ENCODE peak calls at places on chromosomes 12 and 14, in eight cellular contexts. X is fibroblast of villous mesenchyme, G is H7, K is body of pancreas, R is RWPE1, U is T-helper 2 cell, Y is A549, S is hippocampal formation. E is an unnamed sample.

GRCh38 chr12:76346798-76347420 is 1.3 kb downstream of the BBS10 start:
- DNase-seq in X (peak; percentile 74), G (no peak), K (no peak), R (peak; percentile 35), U (peak; percentile 56), Y (peak; percentile 54), S (peak; percentile 34), E (peak; percentile 29)

GRCh38 chr14:58907803-58908202 is 270.0 kb downstream of the DACT1 start:
- DNase-seq in X (peak; percentile 17), G (no peak), K (no peak), R (no peak), U (no peak), Y (no peak), S (no peak), E (no peak)

GRCh38 chr12:129827102-129827873 is 76.5 kb downstream of the TMEM132D start:
- DNase-seq in X (no peak), G (no peak), K (no peak), R (no peak), U (no peak), Y (no peak), S (no peak), E (no peak)

GRCh38 chr12:120647375-120647755 is 6.9 kb downstream of the CABP1 start:
- DNase-seq in X (no peak), G (no peak), K (no peak), R (no peak), U (no peak), Y (no peak), S (no peak), E (no peak)

GRCh38 chr12:1836241-1836803 is 16.0 kb downstream of the LRTM2 start:
- DNase-seq in X (no peak), G (peak; percentile 46), K (no peak), R (no peak), U (no peak), Y (no peak), S (no peak), E (no peak)

GRCh38 chr14:54782803-54783659 is 119.6 kb downstream of the GCH1 start:
- DNase-seq in X (peak; percentile 14), G (peak; percentile 74), K (no peak), R (no peak), U (peak; percentile 15), Y (peak; percentile 34), S (no peak), E (no peak)

GRCh38 chr14:54929556-54929955 is 26.9 kb upstream of the GCH1 start:
- DNase-seq in X (no peak), G (no peak), K (no peak), R (no peak), U (no peak), Y (no peak), S (no peak), E (no peak)

GRCh38 chr14:88604213-88604612 is 41.4 kb downstream of the ZC3H14 start:
- DNase-seq in X (no peak), G (no peak), K (no peak), R (no peak), U (peak; percentile 35), Y (no peak), S (no peak), E (no peak)

GRCh38 chr12:2785017-2785416 is 9.8 kb upstream of the FKBP4 start:
- DNase-seq in X (no peak), G (no peak), K (no peak), R (no peak), U (no peak), Y (no peak), S (no peak), E (no peak)

GRCh38 chr14:75303415-75303814 is 24.8 kb downstream of the FOS start:
- DNase-seq in X (peak; percentile 80), G (peak; percentile 71), K (peak; percentile 77), R (peak; percentile 74), U (peak; percentile 67), Y (peak; percentile 82), S (peak; percentile 29), E (peak; percentile 78)

GRCh38 chr12:53289891-53290290 is 5.5 kb upstream of the PFDN5 start:
- DNase-seq in X (no peak), G (no peak), K (no peak), R (no peak), U (no peak), Y (no peak), S (no peak), E (no peak)

GRCh38 chr12:7806863-7807487 is 17.8 kb downstream of the NANOG start:
- DNase-seq in X (peak; percentile 61), G (peak; percentile 80), K (peak; percentile 74), R (peak; percentile 60), U (peak; percentile 40), Y (peak; percentile 78), S (peak; percentile 14), E (peak; percentile 73)

GRCh38 chr14:65072937-65073336 is 29.4 kb downstream of the MAX start:
- DNase-seq in X (no peak), G (no peak), K (no peak), R (no peak), U (no peak), Y (no peak), S (no peak), E (no peak)

GRCh38 chr12:62533087-62533754 is 66.6 kb downstream of the MON2 start:
- DNase-seq in X (no peak), G (no peak), K (no peak), R (no peak), U (no peak), Y (no peak), S (no peak), E (no peak)

GRCh38 chr12:120412421-120412820 is 25.5 kb upstream of the COX6A1 start:
- DNase-seq in X (no peak), G (no peak), K (no peak), R (no peak), U (no peak), Y (no peak), S (no peak), E (no peak)

GRCh38 chr14:95156765-95157194 is 549 bp downstream of the DICER1 start:
- DNase-seq in X (peak; percentile 42), G (peak; percentile 64), K (peak; percentile 55), R (peak; percentile 31), U (peak; percentile 56), Y (peak; percentile 35), S (peak; percentile 49), E (peak; percentile 77)

GRCh38 chr12:56630180-56630632 is at the start of gene BAZ2A:
- DNase-seq in X (peak; percentile 78), G (peak; percentile 98), K (peak; percentile 84), R (peak; percentile 90), U (peak; percentile 91), Y (peak; percentile 85), S (peak; percentile 89), E (peak; percentile 92)

GRCh38 chr12:107025691-107026090 is 38.7 kb upstream of the MTERF2 start:
- DNase-seq in X (no peak), G (no peak), K (no peak), R (peak; percentile 5), U (no peak), Y (no peak), S (no peak), E (no peak)

GRCh38 chr14:42222924-42223471 is 616.3 kb downstream of the LRFN5 start:
- DNase-seq in X (peak; percentile 36), G (no peak), K (no peak), R (peak; percentile 2), U (no peak), Y (peak; percentile 2), S (no peak), E (peak; percentile 32)

GRCh38 chr12:18811268-18811667 is 73.3 kb downstream of the CAPZA3 start:
- DNase-seq in X (peak; percentile 75), G (no peak), K (no peak), R (no peak), U (no peak), Y (no peak), S (no peak), E (no peak)

GRCh38 chr12:74259199-74259598 is 278.4 kb upstream of the ATXN7L3B start:
- DNase-seq in X (no peak), G (no peak), K (no peak), R (no peak), U (no peak), Y (no peak), S (no peak), E (no peak)

GRCh38 chr12:60977966-60978365 is 1282.2 kb upstream of the USP15 start:
- DNase-seq in X (no peak), G (no peak), K (no peak), R (peak; percentile 6), U (no peak), Y (no peak), S (no peak), E (no peak)

GRCh38 chr12:98066251-98066650 is 449.1 kb upstream of the TMPO start:
- DNase-seq in X (no peak), G (no peak), K (no peak), R (no peak), U (no peak), Y (no peak), S (no peak), E (no peak)

GRCh38 chr12:12883369-12884001 is 7.9 kb upstream of the GPRC5A start:
- DNase-seq in X (peak; percentile 91), G (no peak), K (no peak), R (peak; percentile 44), U (no peak), Y (peak; percentile 94), S (no peak), E (no peak)

GRCh38 chr12:66600805-66601392 is 78.0 kb downstream of the GRIP1 start:
- DNase-seq in X (no peak), G (no peak), K (no peak), R (no peak), U (no peak), Y (no peak), S (no peak), E (no peak)